ENCODE peak calls at places on chromosomes 2 and 18, in seven cellular contexts. A is stomach, G is HCT116, O is HepG2, U is spleen, T is endothelial cell of umbilical vein, W is breast epithelium. R is an unnamed sample. For H3K4me1, the result is how much of the 10 kb centered on the place peaks cover.

GRCh38 chr18:9735238-9735637 is 27.1 kb downstream of the RAB31 start:
- DNase-seq in A (no peak), G (no peak), O (peak), U (peak), T (no peak), W (no peak), R (no peak)

GRCh38 chr18:30556112-30556511 is 486.4 kb downstream of the DSC3 start:
- DNase-seq in A (no peak), G (no peak), O (no peak), U (no peak), T (no peak), W (no peak), R (no peak)

GRCh38 chr2:152537252-152537651 is 180.0 kb downstream of the PRPF40A start:
- DNase-seq in A (no peak), G (no peak), O (no peak), U (no peak), T (no peak), W (no peak), R (no peak)

GRCh38 chr2:240895656-240896388 is at the start of gene MAB21L4:
- DNase-seq in A (no peak), G (peak), O (peak), U (no peak), T (no peak), W (no peak), R (no peak)

GRCh38 chr2:178291703-178292102 is 97.4 kb downstream of the OSBPL6 start:
- DNase-seq in A (no peak), G (no peak), O (no peak), U (no peak), T (no peak), W (no peak), R (no peak)

GRCh38 chr2:14257801-14258507 is 374.6 kb upstream of the LRATD1 start:
- DNase-seq in A (no peak), G (no peak), O (no peak), U (no peak), T (no peak), W (no peak), R (no peak)

GRCh38 chr2:156397229-156397628 is 39.0 kb upstream of the GPD2 start:
- DNase-seq in A (no peak), G (no peak), O (no peak), U (no peak), T (no peak), W (no peak), R (no peak)

GRCh38 chr18:58484989-58485962 is 143.6 kb downstream of the ALPK2 start:
- DNase-seq in A (no peak), G (no peak), O (no peak), U (no peak), T (no peak), W (no peak), R (no peak)

GRCh38 chr2:38602136-38602731 is 494 bp downstream of the HNRNPLL start:
- DNase-seq in A (peak), G (no peak), O (no peak), U (peak), T (peak), W (peak), R (no peak)

GRCh38 chr2:186912979-186913378 is 64.0 kb upstream of the ZSWIM2 start:
- DNase-seq in A (no peak), G (no peak), O (no peak), U (no peak), T (no peak), W (no peak), R (no peak)

GRCh38 chr18:713135-713490 is 683 bp upstream of the ENOSF1 start:
- DNase-seq in A (no peak), G (no peak), O (no peak), U (peak), T (no peak), W (no peak), R (no peak)

GRCh38 chr2:193409951-193410350 is 1215.2 kb upstream of the TMEFF2 start:
- DNase-seq in A (no peak), G (no peak), O (no peak), U (no peak), T (no peak), W (no peak), R (no peak)
- TF ChIP-seq POLR2AphosphoS5 in A (no peak), G (no peak), O (no peak), U (no peak), T (no peak), W (no peak), R (no peak)

GRCh38 chr2:73004466-73004865 is 67.0 kb downstream of the SFXN5 start:
- DNase-seq in A (peak), G (no peak), O (no peak), U (peak), T (no peak), W (peak), R (no peak)
- H3K27ac ChIP-seq in A (no peak), G (no peak), O (no peak), U (no peak), T (no peak), W (no peak), R (no peak)

DNA sequence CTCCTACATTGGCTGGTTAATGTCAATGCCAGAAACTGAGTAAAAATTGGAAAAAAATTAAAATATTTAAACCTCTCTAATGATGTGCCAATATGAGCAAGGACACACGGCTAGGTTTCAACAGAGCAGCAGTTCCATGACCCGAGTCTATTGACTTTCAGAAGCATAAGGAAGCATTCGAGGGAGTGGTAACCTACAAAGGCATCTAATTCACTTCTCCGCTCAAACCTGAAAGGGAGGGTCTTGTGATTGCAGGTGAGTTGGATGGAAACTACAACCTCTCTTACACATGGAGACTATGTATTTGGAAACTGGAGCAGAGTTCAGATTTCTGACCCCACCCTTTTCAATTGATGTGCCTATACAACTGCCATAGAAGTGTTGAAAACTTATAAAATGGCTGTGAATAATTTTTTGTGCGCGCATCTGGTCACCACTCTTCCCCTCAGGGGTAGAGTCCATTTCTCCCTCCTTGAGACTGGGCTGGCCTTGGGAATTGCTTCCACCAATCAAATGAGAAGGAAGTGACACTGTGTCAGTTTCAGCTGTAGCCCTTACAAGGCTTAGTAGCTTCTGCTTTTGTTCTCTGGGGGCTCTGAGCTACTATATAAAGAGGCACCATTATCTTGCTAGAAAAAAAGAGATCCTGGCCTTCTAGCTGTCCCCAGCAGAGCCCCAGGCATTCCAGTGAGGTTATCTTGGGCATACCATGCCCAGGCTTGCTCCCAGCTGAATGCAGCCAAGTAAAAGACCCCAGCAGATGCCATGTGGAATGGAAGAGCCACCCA is 278.0 kb downstream of the EPHA4 start:
- DNase-seq in A (no peak), G (no peak), O (no peak), U (no peak), T (no peak), W (no peak), R (no peak)
- H3K4me1 ChIP-seq in A (under half), G (under half), O (under half), U (under half), T (under half), W (under half), R (under half)

GRCh38 chr2:191376981-191377629 is 131.9 kb downstream of the MYO1B start:
- DNase-seq in A (peak), G (peak), O (peak), U (no peak), T (peak), W (no peak), R (peak)
- TF ChIP-seq POLR2AphosphoS5 in A (no peak), G (peak), O (no peak), U (no peak), T (peak), W (no peak), R (no peak)

GRCh38 chr2:232781765-232782164 is 5.4 kb upstream of the KCNJ13 start:
- DNase-seq in A (no peak), G (no peak), O (peak), U (no peak), T (peak), W (no peak), R (peak)
- H3K27ac ChIP-seq in A (peak), G (no peak), O (peak), U (no peak), T (no peak), W (no peak), R (peak)

GRCh38 chr2:171578156-171578803 is 56.0 kb downstream of the CYBRD1 start:
- DNase-seq in A (no peak), G (no peak), O (no peak), U (no peak), T (no peak), W (no peak), R (no peak)
- H3K4me1 ChIP-seq in A (under half), G (under half), O (under half), U (under half), T (under half), W (under half), R (under half)

R was measured in Panc1.